ENCODE peak calls at places on chromosome 19, in six cellular contexts. M is tibial nerve, G is Peyer's patch, I is prostate gland, L is pancreas, T is spleen. P is an unnamed sample.

GRCh38 chr19:35429698-35430097 is 18.4 kb upstream of the FFAR2 start:
- DNase-seq in M (no peak), G (no peak), I (no peak), L (no peak), T (no peak), P (no peak)

GRCh38 chr19:42148270-42148669 is 16.0 kb upstream of the POU2F2 start:
- DNase-seq in M (no peak), G (no peak), I (no peak), L (no peak), T (no peak), P (no peak)

GRCh38 chr19:51079486-51080110 is 3.1 kb downstream of the KLK14 start:
- DNase-seq in M (peak; percentile 23), G (no peak), I (no peak), L (peak; percentile 73), T (no peak), P (no peak)

GRCh38 chr19:4246767-4247593 is at the start of gene YJU2:
- DNase-seq in M (peak; percentile 99), G (peak; percentile 99), I (peak; percentile 98), L (peak; percentile 92), T (peak; percentile 98), P (peak; percentile 96)

GRCh38 chr19:34481861-34482379 is 362 bp downstream of the WTIP start:
- DNase-seq in M (no peak), G (no peak), I (no peak), L (no peak), T (no peak), P (no peak)

GRCh38 chr19:35120492-35120891 is 4.9 kb downstream of the FXYD3 start:
- DNase-seq in M (no peak), G (no peak), I (no peak), L (no peak), T (no peak), P (peak; percentile 53)

GRCh38 chr19:53102701-53103140 is 501 bp downstream of the ZNF160 start:
- DNase-seq in M (no peak), G (peak; percentile 25), I (no peak), L (peak; percentile 70), T (peak; percentile 86), P (peak; percentile 58)

GRCh38 chr19:3119071-3119781 is 16.6 kb upstream of the GNA15 start:
- DNase-seq in M (no peak), G (no peak), I (no peak), L (no peak), T (no peak), P (no peak)

GRCh38 chr19:2242092-2242537 is 5.5 kb downstream of the SF3A2 start:
- DNase-seq in M (no peak), G (no peak), I (no peak), L (no peak), T (no peak), P (no peak)

GRCh38 chr19:5155586-5156210 is 184.9 kb downstream of the PTPRS start:
- DNase-seq in M (no peak), G (no peak), I (no peak), L (peak; percentile 36), T (peak; percentile 36), P (peak; percentile 33)

DNA sequence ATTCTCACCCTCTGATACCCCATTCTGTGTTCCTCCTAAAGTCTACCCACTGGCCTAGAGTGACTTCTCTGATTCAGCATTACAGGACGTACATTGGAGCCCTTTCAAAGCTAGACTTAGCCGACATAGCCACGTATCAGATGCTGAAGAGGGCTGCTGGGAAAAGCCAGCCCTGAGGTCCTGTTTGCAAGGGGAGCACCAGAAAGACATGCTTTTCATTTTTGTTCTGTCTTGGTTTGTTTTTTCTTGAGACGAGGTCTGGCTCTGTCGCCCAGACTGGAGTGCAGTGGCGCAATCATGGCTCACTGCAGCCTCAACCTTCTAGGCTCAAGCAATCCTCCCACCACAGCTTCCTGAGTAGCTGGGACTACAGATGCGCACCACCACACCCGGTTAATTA is 6.3 kb upstream of the ZSWIM4 start:
- DNase-seq in M (no peak), G (peak; percentile 66), I (no peak), L (no peak), T (peak; percentile 75), P (no peak)
- H3K27ac ChIP-seq in M (peak overlapping the region; percentile 90), G (peak overlapping the region; percentile 28), I (peak overlapping the region; percentile 71), L (peak overlapping the region; percentile 80), T (peak overlapping the region; percentile 80), P (no peak overlapping the region)

GRCh38 chr19:47012620-47013019 is 7.0 kb upstream of the NPAS1 start:
- DNase-seq in M (no peak), G (no peak), I (no peak), L (no peak), T (no peak), P (no peak)
- H3K27ac ChIP-seq in M (no peak overlapping the region), G (no peak overlapping the region), I (no peak overlapping the region), L (no peak overlapping the region), T (no peak overlapping the region), P (no peak overlapping the region)

GRCh38 chr19:45842198-45842597 is 20.7 kb downstream of the SYMPK start:
- DNase-seq in M (no peak), G (no peak), I (no peak), L (no peak), T (peak; percentile 47), P (no peak)
- H3K27ac ChIP-seq in M (no peak overlapping the region), G (no peak overlapping the region), I (no peak overlapping the region), L (no peak overlapping the region), T (no peak overlapping the region), P (no peak overlapping the region)

DNA sequence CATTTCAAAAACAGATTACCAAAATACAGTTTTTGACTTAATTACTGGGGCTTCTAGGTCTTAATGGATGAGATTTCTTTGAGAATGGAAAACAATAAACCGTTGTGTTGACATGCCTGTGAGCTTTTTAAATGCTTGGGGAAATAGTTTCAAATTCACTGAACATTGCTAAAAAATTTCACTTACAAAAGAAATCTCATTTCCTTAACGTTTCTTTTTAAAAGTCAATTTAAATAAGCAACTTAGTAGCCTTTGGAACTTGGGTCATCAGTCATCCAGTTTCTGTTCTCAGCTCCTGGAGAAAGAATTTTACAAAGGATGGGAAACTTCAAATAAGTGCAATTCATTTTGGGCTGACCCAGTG is 4.4 kb downstream of the ZC3H4 start:
- DNase-seq in M (no peak), G (no peak), I (no peak), L (no peak), T (no peak), P (no peak)
- H3K27ac ChIP-seq in M (peak overlapping the region; percentile 100), G (peak overlapping the region; percentile 100), I (peak overlapping the region; percentile 100), L (peak overlapping the region; percentile 99), T (peak overlapping the region; percentile 100), P (peak overlapping the region; percentile 100)